ENCODE peak calls at places on chromosomes 16 and 17, in four cellular contexts. N is progenitor cell of endocrine pancreas, J is neural crest cell, S is Caco-2. E is an unnamed sample.

GRCh38 chr17:57927048-57927723 is 28.0 kb downstream of the CUEDC1 start:
- DNase-seq in N (no peak), J (no peak), S (no peak), E (no peak)

GRCh38 chr17:12667299-12667958 is 1.7 kb downstream of the MYOCD start:
- DNase-seq in S (peak; percentile 42), J (no peak), N (peak; percentile 20), E (no peak)

GRCh38 chr16:240559-240958 is 5.9 kb downstream of the FAM234A start:
- DNase-seq in J (no peak), S (no peak), N (no peak), E (no peak)

GRCh38 chr17:60463157-60463820 is 41.0 kb downstream of the CHCT1 start:
- DNase-seq in S (no peak), N (no peak), J (no peak), E (no peak)

GRCh38 chr16:70685061-70685937 is 554 bp downstream of the MTSS2 start:
- DNase-seq in N (no peak), J (peak; percentile 32), S (no peak), E (no peak)

GRCh38 chr16:4200781-4201137 is 41.1 kb downstream of the SRL start:
- DNase-seq in J (no peak), N (no peak), S (no peak), E (no peak)

GRCh38 chr16:81415757-81416156 is 28.9 kb upstream of the CMIP start:
- DNase-seq in N (no peak), S (no peak), J (peak; percentile 40), E (no peak)

GRCh38 chr17:30922235-30922993 is 669 bp downstream of the ADAP2 start:
- DNase-seq in S (no peak), N (peak; percentile 11), J (no peak), E (no peak)

GRCh38 chr17:66508896-66509843 is 206.8 kb downstream of the PRKCA start:
- DNase-seq in J (no peak), S (no peak), N (no peak), E (no peak)

GRCh38 chr17:78257810-78258322 is 26.4 kb downstream of the TMEM235 start:
- DNase-seq in N (no peak), J (no peak), S (peak; percentile 68), E (no peak)

GRCh38 chr17:77235370-77236080 is 94.8 kb downstream of the SEC14L1 start:
- DNase-seq in N (no peak), J (no peak), S (no peak), E (no peak)